ENCODE peak calls at places on chromosomes 11 and 22, in four cellular contexts. One of them, this sample, is unnamed.

GRCh38 chr11:20327377-20327776 is 36.1 kb upstream of the HTATIP2 start:
- DNase-seq in Caco-2: no peak
- DNase-seq in NCI-H2081: no peak
- DNase-seq in GM10248: no peak
- DNase-seq in this sample: no peak

GRCh38 chr11:57779275-57779674 is 17.7 kb downstream of the CTNND1 start:
- DNase-seq in Caco-2: peak
- DNase-seq in NCI-H2081: no peak
- DNase-seq in GM10248: no peak
- DNase-seq in this sample: no peak

GRCh38 chr11:18332302-18332701 is 9.9 kb downstream of the GTF2H1 start:
- DNase-seq in Caco-2: no peak
- DNase-seq in NCI-H2081: no peak
- DNase-seq in GM10248: peak
- DNase-seq in this sample: no peak

GRCh38 chr11:19827399-19828135 is 114.9 kb downstream of the NAV2 start:
- DNase-seq in Caco-2: peak
- DNase-seq in NCI-H2081: no peak
- DNase-seq in GM10248: no peak
- DNase-seq in this sample: no peak

GRCh38 chr22:45223304-45224117 is 17.2 kb downstream of the KIAA0930 start:
- DNase-seq in Caco-2: no peak
- DNase-seq in NCI-H2081: no peak
- DNase-seq in GM10248: no peak
- DNase-seq in this sample: no peak

GRCh38 chr11:118415739-118416068 is 14.3 kb downstream of the ATP5MG start:
- DNase-seq in Caco-2: no peak
- DNase-seq in NCI-H2081: peak
- DNase-seq in GM10248: no peak
- DNase-seq in this sample: no peak

GRCh38 chr11:112728716-112729115 is 232.5 kb upstream of the NCAM1 start:
- DNase-seq in Caco-2: no peak
- DNase-seq in NCI-H2081: no peak
- DNase-seq in GM10248: no peak
- DNase-seq in this sample: no peak

GRCh38 chr11:1467270-1467669 is 19.3 kb downstream of the MOB2 start:
- DNase-seq in Caco-2: no peak
- DNase-seq in NCI-H2081: no peak
- DNase-seq in GM10248: no peak
- DNase-seq in this sample: no peak

GRCh38 chr11:18243783-18244362 is 4.6 kb downstream of the SAA2 start:
- DNase-seq in Caco-2: peak
- DNase-seq in NCI-H2081: peak
- DNase-seq in GM10248: peak
- DNase-seq in this sample: peak

GRCh38 chr11:131506376-131506775 is 136.0 kb downstream of the NTM start:
- DNase-seq in Caco-2: no peak
- DNase-seq in NCI-H2081: no peak
- DNase-seq in GM10248: no peak
- DNase-seq in this sample: no peak

GRCh38 chr11:100735949-100736675 is 49.0 kb downstream of the ARHGAP42 start:
- DNase-seq in Caco-2: no peak
- DNase-seq in NCI-H2081: no peak
- DNase-seq in GM10248: no peak
- DNase-seq in this sample: no peak

This sample was measured in NCI-H748 treated with DMSO at 0.1 percent for 48 hours.